ENCODE peak calls at places on chromosomes 2 and 18, in nine cellular contexts. X is progenitor cell of endocrine pancreas, R is pancreas, K is AG10803, C is breast epithelium, T is epithelial cell of proximal tubule, B is HL-60, S is GM10248, J is cardiac muscle cell. O is an unnamed sample.

GRCh38 chr18:75130591-75131274 is 78.2 kb downstream of the PTGR3 start:
- DNase-seq in J (peak), T (no peak), K (no peak), R (peak), S (no peak), X (no peak), C (peak), B (no peak), O (no peak)

GRCh38 chr2:190910341-190911136 is 29.9 kb downstream of the GLS start:
- DNase-seq in B (no peak), J (peak), R (no peak), C (no peak), S (no peak), T (no peak), K (peak), X (no peak), O (no peak)

GRCh38 chr2:134336936-134337335 is 83.1 kb downstream of the MGAT5 start:
- DNase-seq in T (no peak), K (no peak), B (no peak), J (no peak), C (no peak), X (no peak), R (no peak), S (no peak), O (no peak)

GRCh38 chr2:103174711-103175110 is 412.9 kb downstream of the TMEM182 start:
- DNase-seq in K (no peak), C (no peak), J (no peak), X (no peak), B (no peak), S (no peak), T (no peak), R (no peak), O (no peak)

GRCh38 chr2:14420851-14421250 is 211.7 kb upstream of the LRATD1 start:
- DNase-seq in K (peak), R (no peak), B (no peak), C (no peak), S (no peak), T (no peak), J (no peak), X (no peak), O (no peak)

GRCh38 chr2:73979686-73980085 is 5.0 kb upstream of the TET3 start:
- DNase-seq in X (no peak), T (peak), S (no peak), K (peak), J (peak), C (no peak), B (no peak), R (no peak), O (no peak)

GRCh38 chr2:60553496-60553991 is at the start of gene BCL11A:
- DNase-seq in K (peak), C (peak), R (peak), J (peak), S (peak), B (peak), T (no peak), X (peak), O (no peak)

GRCh38 chr2:66522591-66523379 is 87.9 kb downstream of the MEIS1 start:
- DNase-seq in J (no peak), C (no peak), S (no peak), K (no peak), R (no peak), X (no peak), B (no peak), T (no peak), O (no peak)

GRCh38 chr2:128661289-128661688 is 342.6 kb upstream of the HS6ST1 start:
- DNase-seq in C (no peak), T (no peak), K (no peak), J (no peak), B (no peak), X (no peak), R (peak), S (peak), O (no peak)

GRCh38 chr2:121520641-121520994 is 10.1 kb upstream of the RNU4ATAC start:
- DNase-seq in J (no peak), R (no peak), T (no peak), B (no peak), C (no peak), K (no peak), X (no peak), S (no peak), O (no peak)

GRCh38 chr2:133570547-133570946 is 2.3 kb upstream of the NCKAP5 start:
- DNase-seq in C (no peak), J (no peak), T (no peak), X (no peak), R (no peak), K (no peak), S (no peak), B (no peak), O (no peak)

GRCh38 chr2:161746891-161747535 is 122.8 kb downstream of the SLC4A10 start:
- DNase-seq in T (no peak), S (no peak), R (no peak), X (no peak), J (no peak), K (no peak), C (no peak), B (no peak), O (no peak)

GRCh38 chr2:131413148-131413747 is 49.3 kb upstream of the RAB6D start:
- DNase-seq in T (peak), X (no peak), K (peak), B (peak), S (peak), C (no peak), J (peak), R (no peak), O (peak)

GRCh38 chr18:49368876-49369440 is 91.5 kb downstream of the DYM start:
- DNase-seq in R (peak), S (no peak), T (peak), B (no peak), J (no peak), C (peak), K (no peak), X (no peak), O (no peak)

GRCh38 chr2:16251511-16252205 is 311.3 kb downstream of the MYCN start:
- DNase-seq in T (no peak), J (no peak), B (no peak), R (no peak), C (no peak), X (no peak), S (no peak), K (no peak), O (no peak)

GRCh38 chr18:59437851-59438250 is 78.8 kb upstream of the LMAN1 start:
- DNase-seq in S (no peak), T (no peak), K (no peak), B (no peak), R (no peak), X (no peak), J (no peak), C (no peak), O (no peak)

GRCh38 chr2:42903821-42904575 is 111.6 kb upstream of the HAAO start:
- DNase-seq in B (no peak), J (no peak), X (no peak), C (peak), K (no peak), T (no peak), R (no peak), S (no peak), O (no peak)

GRCh38 chr2:53881360-53881759 is 21.6 kb upstream of the GPR75 start:
- DNase-seq in X (no peak), J (no peak), K (no peak), T (no peak), C (no peak), R (no peak), B (no peak), S (no peak), O (no peak)

GRCh38 chr2:85413592-85414421 is 3.6 kb upstream of the CAPG start:
- DNase-seq in X (no peak), T (no peak), K (peak), R (peak), B (no peak), J (peak), S (no peak), C (no peak), O (peak)

GRCh38 chr2:172248381-172249173 is 145.9 kb upstream of the DLX2 start:
- DNase-seq in R (no peak), C (no peak), T (no peak), J (no peak), X (no peak), K (no peak), B (no peak), S (no peak), O (no peak)

DNA sequence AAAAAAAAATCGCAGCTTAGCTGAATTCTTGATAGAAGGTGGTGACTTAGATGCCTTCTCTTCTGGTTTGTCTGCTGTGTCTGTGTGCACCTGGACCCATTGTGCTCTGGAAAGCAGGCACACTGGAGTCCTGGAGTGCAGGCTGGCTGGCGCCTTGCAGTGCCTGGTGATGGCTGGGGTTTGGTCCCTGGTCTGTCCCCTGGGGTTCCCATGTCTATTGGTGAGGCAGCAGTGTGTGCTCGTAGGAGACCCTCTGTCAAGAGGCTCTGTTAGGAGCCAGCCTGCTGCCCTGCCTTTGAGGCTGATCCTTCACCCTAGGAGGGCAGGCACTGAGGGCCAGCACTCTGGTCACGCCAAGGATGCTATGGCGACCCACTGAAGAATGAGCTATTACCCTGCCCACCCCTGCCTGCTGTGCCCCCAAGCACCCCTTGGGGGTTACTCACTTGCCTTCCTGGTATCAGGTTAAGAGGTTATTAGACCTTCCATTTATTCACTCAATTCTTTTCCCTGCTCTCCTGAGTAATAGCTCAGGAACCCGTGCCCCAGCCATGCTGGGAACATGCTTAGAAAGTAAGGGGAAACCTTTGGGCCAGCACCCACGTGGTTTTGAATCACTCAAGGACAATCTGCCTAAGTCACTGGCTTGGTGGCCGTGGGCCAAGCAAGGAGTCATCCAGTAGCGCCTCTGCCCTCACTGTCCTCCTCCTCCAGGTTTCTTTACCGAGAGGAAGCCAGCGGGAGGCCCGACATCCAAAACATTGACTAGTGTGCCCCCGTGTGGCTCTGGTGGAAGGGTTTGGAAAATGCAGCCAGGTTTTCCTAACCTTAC is 284.5 kb downstream of the PRKCE start:
- DNase-seq in T (peak), X (peak), R (peak), S (peak), C (peak), J (peak), K (peak), B (peak), O (peak)
- TF ChIP-seq CTCF in T (peak), X (peak), R (peak), S (peak), C (peak), J (peak), K (peak), B (peak), O (peak)

GRCh38 chr2:84169871-84170270 is 289.2 kb downstream of the SUCLG1 start:
- DNase-seq in B (no peak), R (no peak), C (no peak), X (no peak), T (no peak), S (no peak), J (no peak), K (no peak), O (no peak)

GRCh38 chr2:84170979-84171378 is 288.1 kb downstream of the SUCLG1 start:
- DNase-seq in X (no peak), B (no peak), J (no peak), C (no peak), K (no peak), T (no peak), R (no peak), S (no peak), O (no peak)

GRCh38 chr2:84175970-84176369 is 283.1 kb downstream of the SUCLG1 start:
- DNase-seq in R (no peak), T (no peak), C (no peak), K (no peak), B (no peak), J (no peak), X (no peak), S (no peak), O (no peak)

GRCh38 chr2:84175340-84175739 is 283.7 kb downstream of the SUCLG1 start:
- DNase-seq in K (no peak), S (no peak), C (no peak), B (no peak), X (no peak), T (no peak), R (no peak), J (no peak), O (no peak)

GRCh38 chr2:84173041-84173440 is 286.0 kb downstream of the SUCLG1 start:
- DNase-seq in J (no peak), R (no peak), T (no peak), X (no peak), C (no peak), B (no peak), K (no peak), S (no peak), O (no peak)
- TF ChIP-seq CTCF in J (no peak), R (no peak), T (no peak), X (no peak), C (no peak), B (no peak), K (no peak), S (no peak), O (no peak)

DNA sequence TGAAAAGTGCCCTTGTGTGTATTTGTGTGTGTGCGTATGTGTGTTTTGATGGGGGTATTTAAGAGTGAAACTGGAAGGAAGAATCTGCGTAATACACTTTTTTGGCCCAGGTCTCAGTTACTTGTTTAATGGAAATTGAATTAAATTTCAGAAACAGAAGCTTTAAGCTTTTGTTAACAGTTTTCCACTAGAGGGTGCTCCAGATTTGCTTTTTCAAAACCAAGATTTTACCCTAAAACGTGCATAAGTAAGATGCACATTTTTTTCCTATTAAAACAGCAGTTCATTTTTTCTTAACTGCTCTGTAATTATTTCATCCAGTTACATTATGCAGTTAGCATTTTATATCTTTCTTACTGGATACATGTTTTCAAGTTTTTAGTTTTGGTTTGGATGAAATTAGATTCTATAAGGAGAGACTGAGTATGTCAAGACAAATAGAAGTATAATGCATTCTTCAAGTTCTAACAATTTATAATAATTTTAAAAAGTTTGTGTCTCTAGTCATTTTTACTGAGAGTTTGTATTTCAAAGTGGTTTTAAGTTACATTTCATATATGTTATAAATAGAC is 97.2 kb downstream of the PIK3C3 start:
- DNase-seq in S (no peak), B (no peak), T (no peak), R (no peak), X (no peak), J (peak), C (no peak), K (peak), O (no peak)
- TF ChIP-seq CTCF in S (peak), B (peak), T (peak), R (no peak), X (peak), J (peak), C (no peak), K (peak), O (peak)

DNA sequence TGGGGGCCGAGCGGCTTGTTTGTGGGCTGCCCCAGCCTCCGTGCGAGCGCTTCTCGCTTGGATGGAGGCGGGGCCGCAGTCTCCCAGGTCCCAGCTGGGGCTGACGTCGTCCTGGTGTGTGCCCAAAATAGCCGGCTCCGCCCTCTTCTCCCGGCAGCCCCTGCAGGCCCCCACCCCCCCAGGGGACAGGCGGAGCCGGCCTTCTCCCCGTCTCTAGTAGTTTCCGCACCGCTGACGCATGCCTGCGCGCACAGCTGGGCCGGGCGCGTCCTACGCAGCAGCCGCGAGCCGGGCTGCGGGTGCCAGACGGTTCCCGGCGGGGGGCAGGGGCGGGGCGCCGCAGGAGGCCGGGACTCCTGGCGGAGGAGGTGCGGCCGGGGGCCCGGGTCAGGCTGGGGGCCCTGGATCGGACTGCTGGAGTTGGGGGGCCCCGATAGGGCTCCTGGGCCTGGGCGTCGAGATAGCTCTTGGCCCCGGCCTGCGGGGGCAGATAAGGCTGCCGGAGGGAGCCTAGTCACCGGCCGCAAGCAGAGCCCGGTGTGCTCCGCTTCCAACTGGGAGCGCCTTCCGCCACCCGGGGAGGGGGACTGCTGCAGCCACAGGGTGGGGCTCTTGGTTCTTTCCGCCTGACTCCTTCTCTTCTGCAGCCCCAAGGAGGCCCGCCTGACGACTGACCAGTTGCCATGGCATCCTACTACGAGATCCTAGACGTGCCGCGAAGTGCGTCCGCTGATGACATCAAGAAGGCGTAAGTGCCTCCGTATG is at the start of gene DNAJB2:
- DNase-seq in J (peak), K (peak), C (peak), T (peak), X (peak), R (peak), B (peak), S (peak), O (peak)
- TF ChIP-seq CTCF in J (peak), K (no peak), C (no peak), T (peak), X (peak), R (no peak), B (no peak), S (peak), O (no peak)

DNA sequence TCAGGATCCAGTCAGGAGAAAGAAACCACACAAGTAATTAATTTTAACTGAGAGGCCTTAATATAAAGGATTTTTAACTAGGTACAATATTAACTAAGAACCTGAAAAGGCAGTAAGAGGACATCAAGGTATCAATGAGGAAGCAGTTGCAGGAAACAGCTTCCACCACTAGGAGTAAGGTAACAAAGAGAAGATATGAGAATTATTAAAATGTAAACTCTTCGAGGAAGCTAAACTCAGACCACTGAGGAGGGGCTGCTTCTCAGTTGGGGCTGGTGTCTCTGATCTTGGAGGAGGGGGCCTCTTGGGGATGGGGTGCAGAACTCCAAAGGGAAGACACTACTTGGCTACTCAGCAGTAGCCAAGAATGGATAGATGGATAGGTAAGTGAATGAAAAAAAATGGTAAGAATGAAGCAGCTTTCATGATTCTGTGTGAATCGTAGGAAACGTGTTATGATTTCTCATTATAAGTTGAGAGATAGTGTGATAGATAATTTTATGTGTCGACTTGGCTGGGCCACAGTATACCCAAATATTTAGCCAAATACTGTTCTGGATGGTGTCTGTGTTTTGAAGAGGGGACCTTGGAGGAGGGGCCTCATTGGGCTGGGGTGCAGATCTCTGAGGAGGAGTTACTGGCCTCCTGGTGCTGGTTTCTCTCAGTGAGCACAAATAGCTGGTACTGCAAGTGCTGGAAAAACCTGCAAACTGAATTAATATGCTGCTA is 547.7 kb upstream of the LRRTM1 start:
- DNase-seq in C (no peak), T (no peak), K (no peak), B (no peak), R (no peak), S (no peak), X (no peak), J (no peak), O (no peak)
- TF ChIP-seq CTCF in C (no peak), T (no peak), K (no peak), B (no peak), R (no peak), S (no peak), X (peak), J (no peak), O (no peak)

GRCh38 chr2:240820607-240821428 is 799 bp upstream of the KIF1A start:
- DNase-seq in S (no peak), J (no peak), B (no peak), T (no peak), K (no peak), C (no peak), R (peak), X (peak), O (peak)
- TF ChIP-seq CTCF in S (no peak), J (no peak), B (no peak), T (no peak), K (no peak), C (no peak), R (no peak), X (peak), O (no peak)

GRCh38 chr2:197286805-197287595 is 23.6 kb downstream of the ANKRD44 start:
- DNase-seq in K (peak), B (peak), T (peak), R (no peak), J (peak), C (peak), S (peak), X (no peak), O (peak)
- TF ChIP-seq CTCF in K (no peak), B (no peak), T (no peak), R (no peak), J (no peak), C (no peak), S (no peak), X (no peak), O (no peak)